ENCODE peak calls at places on chromosomes 16 and 17, in four cellular contexts. C is body of pancreas, T is AG10803, X is left ventricle myocardium inferior. I is an unnamed sample.

GRCh38 chr16:57528499-57529323 is 7.7 kb downstream of the CCDC102A start:
- DNase-seq in C (no peak), T (no peak), X (peak), I (peak)

GRCh38 chr17:53896047-53896446 is 73.3 kb downstream of the KIF2B start:
- DNase-seq in C (no peak), T (no peak), X (no peak), I (no peak)

GRCh38 chr16:12767897-12768296 is 35.8 kb downstream of the CPPED1 start:
- DNase-seq in C (no peak), T (no peak), X (no peak), I (no peak)

GRCh38 chr17:59494757-59495368 is 70.5 kb upstream of the DHX40 start:
- DNase-seq in C (no peak), T (no peak), X (no peak), I (no peak)

GRCh38 chr17:34068506-34069035 is 186.5 kb upstream of the CCL2 start:
- DNase-seq in C (no peak), T (no peak), X (no peak), I (no peak)

GRCh38 chr17:30920683-30921543 is 832 bp upstream of the ADAP2 start:
- DNase-seq in C (no peak), T (no peak), X (no peak), I (no peak)

GRCh38 chr17:56834380-56835258 is 668 bp downstream of the DGKE start:
- DNase-seq in C (peak), T (peak), X (peak), I (peak)

GRCh38 chr17:76527430-76528111 is 9.9 kb downstream of the CYGB start:
- DNase-seq in C (no peak), T (peak), X (peak), I (peak)

GRCh38 chr17:60661489-60661888 is 16.2 kb upstream of the BCAS3 start:
- DNase-seq in C (no peak), T (no peak), X (no peak), I (no peak)

GRCh38 chr16:18582902-18583301 is 21.0 kb upstream of the NOMO2 start:
- DNase-seq in C (no peak), T (no peak), X (no peak), I (no peak)

GRCh38 chr16:65314246-65315003 is 192.6 kb upstream of the CDH11 start:
- DNase-seq in C (no peak), T (peak), X (no peak), I (no peak)

GRCh38 chr17:17842111-17842876 is 5.5 kb upstream of the SREBF1 start:
- DNase-seq in C (no peak), T (no peak), X (no peak), I (no peak)

GRCh38 chr16:85916141-85916890 is 17.4 kb downstream of the IRF8 start:
- DNase-seq in C (peak), T (no peak), X (peak), I (no peak)

GRCh38 chr17:20066253-20066652 is 57.1 kb downstream of the SPECC1 start:
- DNase-seq in C (peak), T (peak), X (peak), I (peak)

GRCh38 chr17:17959520-17960361 is 12.5 kb downstream of the TOM1L2 start:
- DNase-seq in C (no peak), T (peak), X (no peak), I (no peak)

GRCh38 chr16:85172465-85173071 is 60.3 kb upstream of the CIBAR2 start:
- DNase-seq in C (peak), T (peak), X (no peak), I (no peak)

GRCh38 chr17:50638851-50639767 is 4.4 kb downstream of the ABCC3 start:
- DNase-seq in C (peak), T (peak), X (peak), I (peak)

GRCh38 chr17:77563439-77564102 is 394.9 kb upstream of the TNRC6C start:
- DNase-seq in C (no peak), T (no peak), X (no peak), I (no peak)

GRCh38 chr16:27446721-27447120 is 44.7 kb downstream of the IL21R start:
- DNase-seq in C (no peak), T (no peak), X (no peak), I (no peak)

GRCh38 chr17:75615301-75615700 is 17.9 kb upstream of the SMIM5 start:
- DNase-seq in C (no peak), T (no peak), X (no peak), I (no peak)

GRCh38 chr16:50266337-50267091 is at the start of gene ADCY7:
- DNase-seq in C (no peak), T (peak), X (peak), I (no peak)

GRCh38 chr16:11224096-11224893 is 31.7 kb downstream of the SOCS1 start:
- DNase-seq in C (peak), T (no peak), X (peak), I (peak)

GRCh38 chr16:80804061-80804450 is 342 bp downstream of the CDYL2 start:
- DNase-seq in C (peak), T (peak), X (peak), I (peak)

GRCh38 chr16:85798901-85799496 is 345 bp downstream of the EMC8 start:
- DNase-seq in C (peak), T (peak), X (no peak), I (no peak)

GRCh38 chr17:82175166-82175565 is 37.5 kb downstream of the CCDC57 start:
- DNase-seq in C (no peak), T (no peak), X (no peak), I (no peak)

GRCh38 chr16:61587526-61587925 is 448.7 kb downstream of the CDH8 start:
- DNase-seq in C (no peak), T (no peak), X (no peak), I (no peak)

GRCh38 chr16:47872228-47872627 is 283.6 kb downstream of the ABCC12 start:
- DNase-seq in C (no peak), T (no peak), X (no peak), I (no peak)

GRCh38 chr16:57464523-57464922 is 2.0 kb downstream of the POLR2C start:
- DNase-seq in C (no peak), T (no peak), X (no peak), I (no peak)

GRCh38 chr16:729768-730665 is 3.1 kb downstream of the HAGHL start:
- DNase-seq in C (no peak), T (no peak), X (no peak), I (no peak)

GRCh38 chr17:77436058-77436442 is 295.3 kb downstream of the SEC14L1 start:
- DNase-seq in C (no peak), T (peak), X (peak), I (peak)

GRCh38 chr16:12293913-12294312 is 317.4 kb downstream of the SNX29 start:
- DNase-seq in C (no peak), T (no peak), X (no peak), I (no peak)

GRCh38 chr16:9845661-9846361 is 336.4 kb downstream of the GRIN2A start:
- DNase-seq in C (no peak), T (peak), X (no peak), I (no peak)

GRCh38 chr16:2827481-2827790 is 2.7 kb upstream of the ZG16B start:
- DNase-seq in C (no peak), T (no peak), X (no peak), I (no peak)

GRCh38 chr17:63986842-63987615 is 11.1 kb upstream of the PRR29 start:
- DNase-seq in C (no peak), T (no peak), X (no peak), I (no peak)

GRCh38 chr16:58460219-58460610 is 39.7 kb upstream of the NDRG4 start:
- DNase-seq in C (no peak), T (no peak), X (no peak), I (no peak)

GRCh38 chr16:50275428-50276127 is 9.2 kb downstream of the ADCY7 start:
- DNase-seq in C (no peak), T (no peak), X (no peak), I (no peak)

GRCh38 chr17:48723555-48724239 is 712 bp downstream of the PRAC2 start:
- DNase-seq in C (no peak), T (no peak), X (no peak), I (no peak)
- H3K4me3 ChIP-seq in C (no peak), T (peak), X (peak), I (no peak)

GRCh38 chr16:6019490-6019991 is 921.9 kb upstream of the EEF2KMT start:
- DNase-seq in C (no peak), T (no peak), X (no peak), I (no peak)
- H3K4me3 ChIP-seq in C (no peak), T (no peak), X (peak), I (no peak)

GRCh38 chr16:66936462-66936861 is 1.1 kb downstream of the CES2 start:
- DNase-seq in C (no peak), T (no peak), X (peak), I (no peak)
- H3K4me3 ChIP-seq in C (no peak), T (no peak), X (peak), I (no peak)

DNA sequence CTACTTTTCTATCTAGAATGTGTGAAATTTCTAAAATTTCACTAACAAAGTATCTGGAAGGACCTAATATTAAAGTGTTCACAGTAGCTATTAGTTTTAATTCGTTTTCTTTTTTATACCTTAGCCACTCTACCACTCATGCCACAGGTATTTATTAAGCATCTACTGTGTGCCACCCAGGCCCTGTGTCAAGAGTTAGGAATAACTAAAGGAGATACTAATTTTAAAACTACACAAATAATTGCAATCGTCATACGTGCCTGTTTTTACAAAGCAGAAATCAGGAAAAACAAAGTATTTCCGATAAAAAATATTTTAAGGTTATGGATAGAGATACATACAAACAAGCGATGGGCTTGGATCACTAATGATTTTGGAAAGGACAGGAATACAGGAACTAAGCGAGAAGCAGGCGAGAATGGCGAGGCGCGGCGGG is 483 bp upstream of the EEF2K start:
- DNase-seq in C (no peak), T (no peak), X (no peak), I (no peak)
- H3K4me3 ChIP-seq in C (no peak), T (peak), X (peak), I (peak)

GRCh38 chr17:32998111-32998892 is 6.7 kb downstream of the SPACA3 start:
- DNase-seq in C (peak), T (peak), X (peak), I (peak)
- H3K4me3 ChIP-seq in C (no peak), T (peak), X (no peak), I (no peak)

DNA sequence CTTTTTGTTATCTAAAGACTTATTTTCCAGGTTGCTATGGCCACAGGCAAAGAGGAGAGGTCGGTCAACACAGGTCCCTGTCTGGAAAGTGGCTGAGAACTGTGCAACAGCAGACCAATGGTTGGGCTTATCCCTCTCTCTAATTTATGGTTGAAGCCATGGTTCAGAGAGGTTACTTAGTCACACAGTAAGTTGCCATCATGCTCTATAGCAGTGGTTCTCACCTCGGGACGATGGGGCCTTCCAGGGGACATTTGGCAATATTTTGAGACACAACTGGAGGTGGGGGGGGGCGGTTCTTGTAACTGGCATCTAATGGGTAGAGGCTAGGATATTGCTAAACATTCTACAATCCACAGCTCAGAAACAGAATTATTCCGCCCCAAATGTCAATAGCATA is 842 bp upstream of the LDAF1 start:
- DNase-seq in C (no peak), T (no peak), X (no peak), I (no peak)
- H3K4me3 ChIP-seq in C (no peak), T (no peak), X (no peak), I (peak)

DNA sequence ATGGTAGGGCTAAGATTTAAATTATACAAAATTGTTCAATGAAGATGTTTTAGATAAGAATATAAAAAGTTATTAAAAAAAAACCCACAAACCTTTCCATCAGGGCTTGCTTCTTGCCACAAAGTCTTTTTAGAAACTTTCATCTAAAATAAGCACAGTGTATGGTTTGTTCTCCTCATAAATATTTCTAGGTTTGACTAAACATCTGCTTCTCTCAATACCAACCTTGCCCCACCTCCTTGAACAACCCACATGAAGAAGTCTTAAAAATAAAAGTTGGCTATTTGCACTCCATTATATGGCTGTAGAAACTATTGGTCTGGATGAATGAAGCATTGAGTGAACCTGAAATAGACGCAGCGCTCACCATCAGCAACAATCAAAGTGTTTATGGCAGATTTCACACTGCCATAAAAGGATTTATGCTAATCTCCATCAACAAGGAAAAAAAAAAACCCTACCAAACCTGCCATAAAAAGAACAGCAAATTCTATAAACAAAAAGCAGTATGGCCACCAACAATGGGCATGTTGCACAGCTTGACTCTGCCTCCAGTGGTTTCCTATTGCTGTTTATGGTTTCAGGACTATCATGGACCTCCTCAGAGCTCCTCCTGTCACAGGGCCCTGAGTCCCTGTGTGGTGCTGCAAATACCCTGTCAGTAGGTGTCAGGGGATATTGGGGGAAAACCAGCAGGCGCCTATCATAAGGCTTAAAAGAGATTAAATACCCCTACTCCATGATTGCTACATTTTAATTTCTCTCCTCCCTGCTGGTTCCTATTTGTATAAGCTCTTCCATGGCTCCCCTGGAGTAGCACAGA is 37.6 kb downstream of the SNX11 start:
- DNase-seq in C (no peak), T (no peak), X (no peak), I (no peak)
- H3K4me3 ChIP-seq in C (no peak), T (no peak), X (no peak), I (no peak)

GRCh38 chr17:2508035-2508434 is 3.7 kb downstream of the METTL16 start:
- DNase-seq in C (no peak), T (no peak), X (no peak), I (no peak)
- H3K4me3 ChIP-seq in C (no peak), T (no peak), X (no peak), I (no peak)

DNA sequence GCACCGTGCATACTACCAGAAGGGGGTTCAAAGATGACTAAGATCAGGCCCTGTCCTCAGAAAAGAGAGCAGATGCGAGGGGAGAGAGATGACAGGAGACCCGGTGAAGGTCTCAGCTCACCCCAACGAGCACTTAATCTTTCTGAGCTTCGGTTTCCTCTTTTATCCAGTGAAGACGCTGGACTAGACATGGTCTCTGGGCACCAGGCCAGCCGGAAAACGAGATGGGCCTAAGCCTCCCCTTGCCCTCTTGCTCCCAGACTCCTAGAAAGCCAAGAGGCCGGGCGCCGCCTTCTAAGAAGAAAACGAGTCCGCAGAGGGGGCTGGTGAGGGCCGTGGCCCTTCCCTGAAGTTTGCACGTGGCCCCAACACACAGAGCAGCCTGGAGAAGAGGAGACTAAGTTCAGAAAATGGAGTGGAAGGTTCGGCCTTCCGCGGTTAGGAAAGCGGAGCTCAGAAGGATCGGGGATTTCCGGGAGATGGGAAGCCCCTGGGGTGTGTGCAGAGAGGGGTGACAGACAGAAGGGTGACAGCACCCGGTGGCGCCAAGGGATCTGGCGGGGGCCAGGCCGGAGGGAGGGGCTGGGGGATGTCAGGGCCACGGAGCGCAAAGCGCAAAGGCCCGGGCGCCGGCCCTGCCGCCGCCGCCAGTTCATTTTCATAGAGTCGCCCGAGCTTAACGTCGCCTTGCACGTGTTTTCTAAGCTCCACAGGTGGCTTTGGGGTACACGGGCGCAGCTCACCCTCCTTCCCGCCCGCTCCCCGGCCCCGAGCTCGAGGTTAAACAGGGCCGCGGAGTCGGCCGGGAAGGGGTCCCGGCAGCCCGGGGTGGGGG is 42.1 kb upstream of the BHLHA9 start:
- DNase-seq in C (no peak), T (no peak), X (peak), I (no peak)
- H3K4me3 ChIP-seq in C (no peak), T (no peak), X (peak), I (peak)

I was measured in uterus.